ENCODE peak calls at places on chromosomes 16 and 17, in six cellular contexts. U is stomach, G is esophagus muscularis mucosa, W is sigmoid colon, V is transverse colon, Y is ovary. O is an unnamed sample.

GRCh38 chr16:60031751-60032150 is 1297.6 kb upstream of the GOT2 start:
- DNase-seq in Y (no peak), U (no peak), G (no peak), W (no peak), V (no peak), O (no peak)

GRCh38 chr17:33044771-33045170 is 53.1 kb downstream of the SPACA3 start:
- DNase-seq in W (no peak), Y (no peak), V (no peak), G (no peak), U (no peak), O (no peak)

GRCh38 chr16:22091721-22092120 is 620 bp upstream of the VWA3A start:
- DNase-seq in W (no peak), V (no peak), Y (no peak), G (no peak), U (no peak), O (no peak)

GRCh38 chr16:11024333-11025053 is 80.1 kb downstream of the CLEC16A start:
- DNase-seq in V (no peak), U (no peak), W (no peak), G (no peak), Y (no peak), O (no peak)

GRCh38 chr17:7587420-7587786 is 2.5 kb downstream of the SOX15 start:
- DNase-seq in W (no peak), U (no peak), V (no peak), G (no peak), Y (no peak), O (no peak)

GRCh38 chr17:45147581-45148182 is 593 bp upstream of the HEXIM1 start:
- DNase-seq in W (peak), U (peak), G (no peak), V (peak), Y (peak), O (peak)

GRCh38 chr17:53142890-53143289 is 679.8 kb upstream of the KIF2B start:
- DNase-seq in G (no peak), V (no peak), W (no peak), U (no peak), Y (no peak), O (no peak)

GRCh38 chr17:71790791-71791190 is 330.0 kb upstream of the SOX9 start:
- DNase-seq in Y (no peak), W (no peak), G (no peak), V (no peak), U (no peak), O (no peak)

GRCh38 chr17:63481488-63481870 is 4.6 kb downstream of the ACE start:
- DNase-seq in Y (no peak), G (no peak), U (no peak), W (no peak), V (no peak), O (no peak)

GRCh38 chr17:45346255-45347015 is 29.6 kb upstream of the MAP3K14 start:
- DNase-seq in G (no peak), Y (peak), U (no peak), V (peak), W (peak), O (no peak)

GRCh38 chr16:80056334-80056733 is 455.8 kb upstream of the MAF start:
- DNase-seq in U (no peak), W (no peak), Y (no peak), V (no peak), G (no peak), O (no peak)

GRCh38 chr17:3532106-3532858 is 25.3 kb downstream of the TRPV3 start:
- DNase-seq in G (no peak), U (no peak), Y (no peak), V (no peak), W (no peak), O (no peak)

GRCh38 chr16:62404857-62405611 is 368.8 kb upstream of the CDH8 start:
- DNase-seq in G (no peak), V (no peak), Y (no peak), U (no peak), W (no peak), O (no peak)

GRCh38 chr17:49508891-49509587 is 13.9 kb downstream of the NGFR start:
- DNase-seq in V (no peak), Y (no peak), U (no peak), W (no peak), G (no peak), O (no peak)

GRCh38 chr17:49506282-49506681 is 11.2 kb downstream of the NGFR start:
- DNase-seq in G (no peak), U (no peak), V (no peak), W (no peak), Y (no peak), O (no peak)

GRCh38 chr17:49510059-49510719 is 15.1 kb downstream of the NGFR start:
- DNase-seq in Y (no peak), G (no peak), V (no peak), U (no peak), W (no peak), O (no peak)

GRCh38 chr17:49509588-49509917 is 14.5 kb downstream of the NGFR start:
- DNase-seq in W (no peak), V (no peak), Y (no peak), G (no peak), U (no peak), O (no peak)

DNA sequence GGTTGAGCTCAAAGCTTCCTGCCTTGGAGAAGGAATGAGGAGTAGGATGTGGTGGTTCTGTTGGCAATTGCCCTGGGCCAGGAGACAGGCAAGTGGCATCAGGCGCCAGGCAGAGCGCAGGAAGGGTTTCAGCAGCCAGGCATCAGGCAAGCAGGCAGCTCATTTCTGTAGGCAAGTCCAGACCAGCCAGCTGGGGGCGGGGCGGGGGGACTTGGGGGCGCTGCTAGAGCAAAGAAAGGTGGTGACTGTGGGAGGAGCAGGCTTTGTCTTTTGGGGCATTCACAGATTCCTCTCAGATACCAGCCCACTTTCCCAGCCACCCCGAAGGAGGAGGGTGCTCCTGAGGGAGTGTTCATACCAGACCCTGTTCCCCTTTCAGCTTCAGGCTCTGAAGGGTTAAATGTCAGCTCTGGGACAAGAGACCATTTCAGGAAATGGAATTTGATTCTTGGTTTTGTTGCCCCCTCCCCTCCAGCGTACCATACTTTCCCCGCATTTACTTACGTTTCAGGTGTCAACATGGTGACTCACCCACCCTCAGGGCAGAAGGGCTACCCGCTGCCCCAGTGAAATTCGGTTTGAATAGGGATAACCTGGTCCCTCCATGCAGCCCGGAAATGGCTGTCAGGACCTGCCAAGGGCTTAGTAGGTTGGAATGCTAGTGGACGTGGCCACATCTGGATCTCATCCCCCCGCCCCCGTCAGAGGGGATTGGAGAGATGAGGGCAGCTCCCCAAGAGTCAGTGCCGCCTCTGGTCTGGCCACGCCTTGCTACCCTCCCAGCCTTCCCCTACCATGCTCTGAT is 13.2 kb downstream of the NGFR start:
- DNase-seq in G (no peak), Y (no peak), U (no peak), V (no peak), W (no peak), O (no peak)
- TF ChIP-seq EP300 in G (no peak), Y (no peak), U (no peak), V (no peak), W (no peak), O (no peak)

DNA sequence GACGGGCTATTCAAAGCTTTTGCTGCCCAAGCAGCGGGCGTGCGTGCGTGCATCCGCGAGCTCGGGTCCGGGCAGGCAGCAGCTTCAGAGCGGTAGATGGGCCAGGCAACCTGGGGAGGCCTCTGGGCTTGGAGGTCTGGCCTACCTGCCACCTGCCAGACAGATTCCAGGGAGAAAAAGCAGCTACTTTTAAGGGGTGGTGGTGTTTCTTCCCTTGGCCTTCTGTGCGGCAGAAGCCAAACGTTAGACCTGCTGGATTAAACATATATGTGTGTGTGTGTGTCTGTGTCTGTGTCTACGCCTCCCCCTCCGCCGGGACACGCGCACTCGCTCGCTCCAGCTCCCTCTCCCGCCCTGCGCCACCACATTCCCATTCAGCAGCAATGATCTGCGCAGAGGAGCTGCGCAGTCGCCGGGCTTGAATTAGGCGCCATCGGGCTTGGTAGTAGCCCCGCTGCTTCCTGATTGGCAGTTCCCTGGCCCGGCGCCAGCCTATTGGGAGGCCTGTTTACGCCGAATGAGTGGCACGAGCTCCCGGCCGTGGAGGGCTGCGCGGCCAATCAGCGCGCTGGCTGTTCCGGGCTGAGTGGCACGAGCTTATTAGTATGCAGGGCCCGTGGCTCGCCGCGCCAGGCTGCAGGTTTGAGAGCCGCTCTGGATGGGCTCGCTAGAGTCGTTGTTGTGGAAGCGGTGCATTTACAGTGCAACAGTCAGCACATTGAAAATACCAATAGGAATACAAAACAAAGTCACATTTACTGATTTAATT is at the start of gene BAHCC1:
- DNase-seq in G (peak), W (peak), U (peak), Y (peak), V (peak), O (peak)
- TF ChIP-seq POLR2A in G (peak), W (peak), U (no peak), Y (peak), V (peak), O (peak)

GRCh38 chr17:70405492-70406220 is 236.3 kb downstream of the KCNJ2 start:
- DNase-seq in U (no peak), Y (no peak), W (no peak), V (no peak), G (no peak), O (no peak)
- TF ChIP-seq EP300 in U (no peak), Y (no peak), W (no peak), V (no peak), G (no peak), O (no peak)

DNA sequence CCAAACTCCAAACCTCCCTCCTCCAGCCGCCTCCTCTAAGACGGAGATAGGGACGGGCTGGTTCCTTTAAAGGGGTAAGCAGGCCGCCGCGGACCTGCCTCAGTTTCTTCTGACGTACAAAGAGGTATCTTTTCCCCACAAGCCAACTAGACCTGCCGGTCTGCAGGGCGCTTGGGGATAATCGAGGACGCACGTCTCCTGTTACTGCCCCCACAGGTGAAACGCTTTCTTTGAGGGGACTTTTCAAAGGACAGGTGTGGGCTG is 25.1 kb upstream of the RFFL start:
- DNase-seq in G (no peak), W (peak), Y (no peak), V (peak), U (peak), O (no peak)
- TF ChIP-seq POLR2A in G (no peak), W (no peak), Y (no peak), V (no peak), U (no peak), O (no peak)

GRCh38 chr16:56607675-56608042 is 725 bp upstream of the MT2A start:
- DNase-seq in V (no peak), U (no peak), Y (no peak), G (no peak), W (no peak), O (no peak)

GRCh38 chr16:56609463-56609921 is 1.1 kb downstream of the MT2A start:
- DNase-seq in Y (peak), V (peak), G (no peak), U (peak), W (peak), O (peak)

GRCh38 chr16:56606688-56607618 is 1.4 kb upstream of the MT2A start:
- DNase-seq in W (peak), G (peak), V (peak), U (peak), Y (peak), O (peak)

GRCh38 chr16:56608876-56609462 is 585 bp downstream of the MT2A start:
- DNase-seq in W (no peak), G (no peak), V (no peak), Y (no peak), U (no peak), O (no peak)

GRCh38 chr16:56608043-56608875 is at the start of gene MT2A:
- DNase-seq in G (peak), Y (peak), V (peak), U (peak), W (peak), O (peak)
- TF ChIP-seq EP300 in G (peak), Y (peak), V (peak), U (peak), W (peak), O (no peak)

DNA sequence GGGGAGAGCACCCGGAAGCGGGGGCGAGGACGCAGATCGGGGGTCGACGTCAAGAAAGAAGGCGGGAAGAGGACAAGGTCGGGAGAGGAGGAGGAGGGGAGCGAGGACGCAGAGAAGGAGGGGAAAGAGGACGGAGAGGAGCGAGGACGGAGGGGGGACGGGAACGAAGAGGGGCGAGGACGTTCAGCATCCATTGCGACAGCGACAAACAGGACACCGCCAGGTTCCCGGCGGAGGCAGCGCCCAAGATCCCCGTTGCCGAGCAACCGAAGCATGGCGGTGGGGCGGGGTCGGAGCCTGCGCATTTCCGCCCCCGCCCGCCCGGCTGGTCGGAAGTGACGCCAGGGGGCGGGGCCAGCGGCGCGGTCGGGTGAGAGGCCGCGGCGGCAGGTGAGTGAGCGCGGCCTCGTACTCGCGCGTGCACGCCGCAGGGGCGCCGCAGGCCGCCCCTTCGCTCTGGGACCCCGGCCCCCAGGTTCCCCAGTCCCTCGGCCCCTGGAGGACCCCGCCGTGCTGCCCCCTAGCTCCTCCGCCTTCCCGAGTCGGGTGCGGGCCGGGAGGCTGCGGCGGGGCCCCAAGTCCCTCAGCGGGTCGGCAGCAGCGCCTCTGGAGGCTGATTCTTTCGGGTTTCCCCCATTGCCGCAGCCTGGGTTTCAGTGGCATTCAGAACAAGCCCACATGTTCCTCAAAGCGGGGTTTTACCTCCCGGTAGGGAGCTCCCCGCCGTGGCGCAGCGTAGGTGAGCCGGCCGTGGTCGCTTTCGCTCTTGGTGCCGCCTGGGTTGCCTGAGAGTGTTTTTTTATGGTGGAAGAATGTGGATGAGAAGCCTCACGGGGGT is at the start of gene FAM234A:
- DNase-seq in Y (peak), V (peak), W (peak), U (peak), G (peak), O (peak)
- TF ChIP-seq POLR2A in Y (peak), V (peak), W (no peak), U (no peak), G (peak), O (peak)

DNA sequence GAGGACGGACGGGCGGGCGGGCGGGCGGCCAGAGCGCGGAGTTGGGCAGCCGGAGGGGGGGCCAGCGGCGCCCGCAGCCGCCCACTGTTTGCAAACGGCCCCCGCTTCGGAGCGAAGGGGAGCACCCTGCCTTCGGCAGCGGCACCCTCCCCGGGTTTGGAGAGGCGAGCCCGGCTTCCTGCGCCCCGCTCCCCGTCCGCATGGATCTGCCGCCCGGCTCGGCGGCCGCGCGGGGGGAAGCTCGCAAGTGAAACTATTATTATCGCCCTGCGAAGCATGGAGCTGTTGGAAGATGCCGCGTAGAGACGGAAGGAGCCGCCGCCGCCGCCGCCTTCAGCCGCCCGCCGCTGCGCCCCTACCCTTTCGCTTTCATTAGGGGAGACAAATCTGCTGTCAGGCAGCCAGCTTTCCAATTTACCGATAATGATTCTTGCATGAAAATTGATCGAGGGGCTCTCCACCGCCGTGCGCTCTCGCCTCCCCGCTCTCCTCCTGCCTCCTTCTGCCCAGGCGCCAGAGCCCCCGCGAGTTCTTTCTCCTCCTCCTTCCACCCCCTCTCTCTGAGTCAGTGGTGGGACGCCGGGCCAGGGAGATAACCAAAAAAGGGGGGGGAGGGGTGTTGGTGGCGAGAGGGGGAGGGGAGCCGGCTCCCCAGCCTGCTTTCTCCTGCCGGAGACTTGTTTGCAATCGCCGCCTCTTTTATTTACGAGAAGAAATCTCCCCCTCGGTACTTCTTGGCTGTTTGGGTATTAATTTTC is 58.2 kb upstream of the GSE1 start:
- DNase-seq in V (peak), Y (peak), W (peak), U (peak), G (no peak), O (no peak)
- TF ChIP-seq EP300 in V (no peak), Y (no peak), W (no peak), U (no peak), G (no peak), O (no peak)

O was measured in tibial nerve.